ENCODE peak calls at places on chromosome 16, in nine cellular contexts. P, O, C, X, M, G, R, B and N are unnamed samples.

GRCh38 chr16:57959121-57959520 is 11.8 kb downstream of the CNGB1 start:
- DNase-seq in R (no peak), X (no peak), C (no peak), O (no peak), M (no peak), B (no peak), P (no peak), G (no peak), N (no peak)

GRCh38 chr16:88301886-88302285 is 80.9 kb upstream of the ZNF469 start:
- DNase-seq in G (no peak), C (no peak), B (no peak), O (no peak), M (no peak), X (no peak), R (no peak), P (no peak), N (no peak)

GRCh38 chr16:65095090-65095728 is 26.7 kb downstream of the CDH11 start:
- DNase-seq in B (no peak), G (no peak), C (no peak), O (no peak), R (no peak), X (no peak), P (no peak), M (no peak), N (no peak)

GRCh38 chr16:72939247-72939646 is 108.7 kb downstream of the ZFHX3 start:
- DNase-seq in O (peak; percentile 48), R (no peak), M (no peak), X (no peak), G (peak; percentile 46), C (no peak), P (peak; percentile 41), B (peak; percentile 80), N (no peak)

GRCh38 chr16:55842369-55843104 is 9.6 kb upstream of the CES1 start:
- DNase-seq in O (no peak), G (peak; percentile 73), P (peak; percentile 36), M (peak; percentile 18), C (no peak), R (no peak), X (no peak), B (peak; percentile 63), N (no peak)

GRCh38 chr16:77212736-77213541 is 13.7 kb downstream of the SYCE1L start:
- DNase-seq in M (no peak), R (no peak), O (peak; percentile 59), X (peak; percentile 83), G (peak; percentile 84), B (peak; percentile 58), P (peak; percentile 78), C (no peak), N (no peak)

GRCh38 chr16:81616321-81617020 is 162.6 kb upstream of the PLCG2 start:
- DNase-seq in B (peak; percentile 73), C (peak; percentile 54), X (no peak), G (peak; percentile 76), O (peak; percentile 72), R (no peak), P (no peak), M (no peak), N (no peak)

GRCh38 chr16:11980167-11980844 is 3.8 kb downstream of the SNX29 start:
- DNase-seq in O (no peak), X (no peak), M (no peak), B (no peak), P (no peak), C (peak; percentile 85), G (no peak), R (no peak), N (no peak)

GRCh38 chr16:58847902-58848661 is 114.0 kb upstream of the GOT2 start:
- DNase-seq in B (no peak), C (no peak), M (no peak), R (no peak), G (no peak), P (no peak), X (no peak), O (no peak), N (no peak)

GRCh38 chr16:23524886-23525285 is 14.6 kb upstream of the GGA2 start:
- DNase-seq in R (no peak), C (no peak), M (no peak), X (no peak), G (no peak), B (no peak), P (no peak), O (no peak), N (no peak)

GRCh38 chr16:86038923-86039310 is 140.0 kb downstream of the IRF8 start:
- DNase-seq in P (no peak), G (no peak), X (no peak), R (no peak), M (no peak), O (no peak), B (no peak), C (no peak), N (no peak)

GRCh38 chr16:79612207-79612606 is 11.7 kb upstream of the MAF start:
- DNase-seq in R (no peak), X (no peak), O (no peak), B (no peak), G (peak; percentile 46), P (peak; percentile 15), M (no peak), C (no peak), N (no peak)

GRCh38 chr16:78179666-78180065 is 80.2 kb downstream of the WWOX start:
- DNase-seq in O (no peak), C (no peak), X (no peak), B (no peak), R (no peak), M (no peak), G (no peak), P (no peak), N (no peak)

GRCh38 chr16:68704232-68704867 is 32.7 kb upstream of the CDH1 start:
- DNase-seq in G (peak; percentile 88), P (peak; percentile 82), C (no peak), X (no peak), O (peak; percentile 38), R (no peak), B (peak; percentile 76), M (peak; percentile 79), N (no peak)

GRCh38 chr16:10971560-10971961 is 27.2 kb downstream of the CLEC16A start:
- DNase-seq in R (no peak), C (no peak), P (peak; percentile 51), M (peak; percentile 47), G (peak; percentile 88), B (peak; percentile 88), X (no peak), O (no peak), N (no peak)

GRCh38 chr16:35599429-35600165 is 2140.2 kb downstream of the TP53TG3F start:
- DNase-seq in G (no peak), C (no peak), X (no peak), O (no peak), R (no peak), B (no peak), P (no peak), M (no peak), N (no peak)

GRCh38 chr16:48862087-48862532 is 252.1 kb upstream of the N4BP1 start:
- DNase-seq in R (no peak), X (no peak), G (peak; percentile 32), B (peak; percentile 53), P (no peak), O (no peak), M (peak; percentile 7), C (no peak), N (no peak)

GRCh38 chr16:53775106-53775820 is 71.3 kb downstream of the FTO start:
- DNase-seq in B (no peak), C (no peak), P (no peak), O (no peak), X (no peak), G (no peak), M (no peak), R (no peak), N (no peak)
- H3K27ac ChIP-seq in B (peak overlapping the region; percentile 73), C (no peak overlapping the region), P (peak overlapping the region; percentile 80), O (no peak overlapping the region), X (no peak overlapping the region), G (peak overlapping the region; percentile 64), M (no peak overlapping the region), R (no peak overlapping the region), N (no peak overlapping the region)

GRCh38 chr16:28498666-28499065 is 4.2 kb downstream of the APOBR start:
- DNase-seq in O (no peak), X (no peak), B (no peak), P (no peak), G (no peak), R (no peak), M (no peak), C (no peak), N (no peak)

GRCh38 chr16:28496844-28497243 is 2.4 kb downstream of the APOBR start:
- DNase-seq in O (no peak), M (no peak), B (no peak), C (no peak), X (no peak), G (no peak), R (no peak), P (no peak), N (no peak)

GRCh38 chr16:28495795-28496749 is 1.6 kb downstream of the APOBR start:
- DNase-seq in P (no peak), X (no peak), O (no peak), B (no peak), R (no peak), M (no peak), C (no peak), G (no peak), N (no peak)

GRCh38 chr16:28497861-28498599 is 3.6 kb downstream of the APOBR start:
- DNase-seq in P (no peak), R (no peak), X (no peak), G (no peak), M (no peak), C (no peak), B (no peak), O (no peak), N (no peak)

GRCh38 chr16:28497386-28497785 is 2.9 kb downstream of the APOBR start:
- DNase-seq in G (no peak), P (no peak), M (no peak), R (no peak), C (no peak), O (no peak), X (no peak), B (no peak), N (no peak)
- H3K4me3 ChIP-seq in G (no peak overlapping the region), P (no peak overlapping the region), M (no peak overlapping the region), R (no peak overlapping the region), C (no peak overlapping the region), O (peak overlapping the region; percentile 16), X (no peak overlapping the region), B (no peak overlapping the region), N (no peak overlapping the region)

GRCh38 chr16:84992700-84993075 is 18.6 kb downstream of the ZDHHC7 start:
- DNase-seq in M (no peak), G (no peak), B (peak; percentile 69), R (no peak), X (no peak), O (no peak), P (no peak), C (no peak), N (no peak)
- H3K4me1 ChIP-seq in M (peaks cover 6% of the 10 kb centered on the region), G (peaks cover 33% of the 10 kb centered on the region), B (peaks cover 38% of the 10 kb centered on the region), R (peaks cover 41% of the 10 kb centered on the region), X (peaks cover 47% of the 10 kb centered on the region), O (peaks cover 33% of the 10 kb centered on the region), P (peaks cover 43% of the 10 kb centered on the region), C (no peaks in the 10 kb centered on the region), N (peaks cover 42% of the 10 kb centered on the region)

GRCh38 chr16:66322174-66322573 is 44.3 kb upstream of the CDH5 start:
- DNase-seq in C (no peak), M (no peak), O (no peak), P (no peak), G (no peak), X (no peak), R (no peak), B (no peak), N (no peak)
- H3K27ac ChIP-seq in C (no peak overlapping the region), M (no peak overlapping the region), O (no peak overlapping the region), P (no peak overlapping the region), G (no peak overlapping the region), X (no peak overlapping the region), R (no peak overlapping the region), B (no peak overlapping the region), N (no peak overlapping the region)